ENCODE peak calls at places on chromosomes 7 and 10, in six cellular contexts. C is H1, Q is neuronal stem cell, X is H9, V is mesenchymal stem cell, W is trophoblast cell. I is an unnamed sample.

GRCh38 chr7:50268223-50268622 is 36.3 kb upstream of the IKZF1 start:
- DNase-seq in C (no peak), Q (no peak), W (no peak), X (no peak), V (no peak), I (no peak)

GRCh38 chr7:158959954-158960353 is 103.6 kb downstream of the DYNC2I1 start:
- DNase-seq in C (no peak), X (no peak), W (no peak), Q (no peak), V (no peak), I (no peak)

GRCh38 chr7:45574521-45575500 is 643 bp downstream of the ADCY1 start:
- DNase-seq in X (peak), C (peak), Q (peak), V (peak), W (peak), I (peak)

GRCh38 chr10:20105931-20106330 is 289.7 kb downstream of the PLXDC2 start:
- DNase-seq in Q (no peak), X (no peak), C (no peak), W (no peak), V (peak), I (peak)

GRCh38 chr7:44377134-44377463 is 51.7 kb upstream of the CAMK2B start:
- DNase-seq in Q (no peak), W (no peak), V (no peak), X (peak), C (peak), I (no peak)

GRCh38 chr7:45582136-45582742 is 8.1 kb downstream of the ADCY1 start:
- DNase-seq in C (no peak), Q (no peak), V (no peak), X (no peak), W (no peak), I (no peak)

GRCh38 chr7:124338861-124339260 is 306.0 kb upstream of the TMEM229A start:
- DNase-seq in X (no peak), W (no peak), Q (no peak), V (no peak), C (no peak), I (no peak)

GRCh38 chr10:68086011-68086410 is 10.9 kb upstream of the HERC4 start:
- DNase-seq in W (no peak), C (no peak), Q (no peak), X (no peak), V (no peak), I (no peak)

GRCh38 chr10:69774596-69774995 is 27.1 kb upstream of the COL13A1 start:
- DNase-seq in X (no peak), C (no peak), V (no peak), Q (no peak), W (no peak), I (no peak)

GRCh38 chr10:104387130-104387888 is 33.7 kb downstream of the CFAP58 start:
- DNase-seq in V (no peak), Q (no peak), W (no peak), C (no peak), X (no peak), I (no peak)

GRCh38 chr10:86888585-86889381 is 68.6 kb downstream of the MMRN2 start:
- DNase-seq in Q (no peak), W (no peak), X (no peak), C (no peak), V (peak), I (peak)

GRCh38 chr7:51278797-51279196 is 37.8 kb downstream of the COBL start:
- DNase-seq in W (peak), Q (no peak), V (no peak), X (no peak), C (peak), I (no peak)

GRCh38 chr7:69638674-69639073 is 40.4 kb downstream of the AUTS2 start:
- DNase-seq in W (no peak), Q (no peak), X (no peak), V (no peak), C (no peak), I (no peak)

GRCh38 chr7:66905689-66906088 is 15.3 kb upstream of the TMEM248 start:
- DNase-seq in V (no peak), X (peak), W (no peak), Q (no peak), C (peak), I (no peak)

GRCh38 chr10:95837783-95838182 is 70.0 kb upstream of the CC2D2B start:
- DNase-seq in V (no peak), W (no peak), X (no peak), Q (no peak), C (no peak), I (no peak)

DNA sequence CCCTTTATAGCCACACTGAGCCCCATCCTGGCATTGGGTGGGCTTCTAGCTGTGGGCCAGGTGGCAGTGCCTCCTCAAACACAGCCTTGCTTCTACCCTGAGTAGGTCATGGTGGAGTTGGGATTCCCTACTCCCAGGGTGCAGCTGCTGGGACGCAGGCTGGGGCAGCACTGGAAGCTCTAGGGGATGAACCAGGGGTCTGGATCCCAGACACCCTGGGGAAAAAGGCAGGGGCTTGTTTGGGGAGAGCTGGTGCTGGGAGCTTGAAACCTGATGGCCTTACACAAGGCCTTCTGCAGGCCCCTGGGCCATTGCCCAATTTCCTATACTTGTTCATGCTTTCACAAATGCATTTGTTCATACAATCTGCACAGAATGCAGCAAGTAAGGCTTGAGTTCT is 103.7 kb upstream of the CTBP2 start:
- DNase-seq in Q (no peak), X (no peak), C (no peak), W (no peak), V (no peak), I (no peak)
- H2BK120ac ChIP-seq in Q (no peak), X (no peak), C (no peak), W (peak), V (no peak), I (no peak)

GRCh38 chr7:76002139-76002538 is 7.7 kb upstream of the TMEM120A start:
- DNase-seq in Q (no peak), C (no peak), X (no peak), W (no peak), V (no peak), I (no peak)

GRCh38 chr7:75998038-75998437 is 3.6 kb upstream of the TMEM120A start:
- DNase-seq in X (no peak), C (no peak), V (no peak), W (no peak), Q (no peak), I (no peak)

GRCh38 chr7:76003351-76003750 is 9.0 kb upstream of the TMEM120A start:
- DNase-seq in W (no peak), Q (no peak), X (no peak), V (no peak), C (no peak), I (no peak)

GRCh38 chr7:76002822-76003221 is 8.4 kb upstream of the TMEM120A start:
- DNase-seq in Q (no peak), V (no peak), W (no peak), X (no peak), C (no peak), I (no peak)

GRCh38 chr7:76000566-76000965 is 6.2 kb upstream of the TMEM120A start:
- DNase-seq in W (no peak), V (no peak), C (no peak), X (no peak), Q (no peak), I (no peak)
- H3K14ac ChIP-seq in W (no peak), V (no peak), C (no peak), X (no peak), Q (peak), I (no peak)

GRCh38 chr10:130136214-130137076 is at the start of gene GLRX3:
- DNase-seq in V (peak), X (peak), W (peak), C (peak), Q (peak), I (peak)
- H2BK120ac ChIP-seq in V (peak), X (no peak), W (peak), C (peak), Q (no peak), I (peak)

DNA sequence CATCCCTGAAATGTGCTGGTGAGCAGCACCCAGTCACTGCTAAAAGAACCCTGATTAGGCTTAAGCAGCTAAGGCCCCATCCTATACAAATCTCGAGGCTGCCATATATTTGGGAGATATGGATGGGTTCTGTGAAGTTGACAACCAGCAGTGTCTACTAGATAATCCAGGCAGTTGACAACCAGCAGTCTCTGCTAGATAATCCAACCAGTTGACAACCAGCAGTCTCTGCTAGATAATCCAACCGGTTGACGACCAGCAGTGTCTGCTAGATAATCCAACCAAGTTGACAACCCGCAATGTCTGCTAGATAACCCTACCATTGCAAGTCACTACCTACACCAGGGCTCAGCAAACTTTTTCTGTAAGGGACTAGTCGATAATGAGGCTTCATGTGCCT is 58.3 kb upstream of the KDM7A start:
- DNase-seq in C (no peak), V (no peak), W (no peak), Q (no peak), X (no peak), I (no peak)
- H3K14ac ChIP-seq in C (no peak), V (no peak), W (no peak), Q (no peak), X (no peak), I (no peak)

GRCh38 chr10:97320480-97321031 is 1.5 kb downstream of the FRAT1 start:
- DNase-seq in C (no peak), W (no peak), Q (no peak), X (peak), V (no peak), I (no peak)
- H2BK120ac ChIP-seq in C (no peak), W (no peak), Q (no peak), X (no peak), V (peak), I (no peak)

GRCh38 chr10:103226011-103226410 is 19.7 kb upstream of the RPEL1 start:
- DNase-seq in V (no peak), C (no peak), Q (no peak), W (no peak), X (no peak), I (no peak)
- H3K14ac ChIP-seq in V (no peak), C (no peak), Q (no peak), W (no peak), X (no peak), I (no peak)

DNA sequence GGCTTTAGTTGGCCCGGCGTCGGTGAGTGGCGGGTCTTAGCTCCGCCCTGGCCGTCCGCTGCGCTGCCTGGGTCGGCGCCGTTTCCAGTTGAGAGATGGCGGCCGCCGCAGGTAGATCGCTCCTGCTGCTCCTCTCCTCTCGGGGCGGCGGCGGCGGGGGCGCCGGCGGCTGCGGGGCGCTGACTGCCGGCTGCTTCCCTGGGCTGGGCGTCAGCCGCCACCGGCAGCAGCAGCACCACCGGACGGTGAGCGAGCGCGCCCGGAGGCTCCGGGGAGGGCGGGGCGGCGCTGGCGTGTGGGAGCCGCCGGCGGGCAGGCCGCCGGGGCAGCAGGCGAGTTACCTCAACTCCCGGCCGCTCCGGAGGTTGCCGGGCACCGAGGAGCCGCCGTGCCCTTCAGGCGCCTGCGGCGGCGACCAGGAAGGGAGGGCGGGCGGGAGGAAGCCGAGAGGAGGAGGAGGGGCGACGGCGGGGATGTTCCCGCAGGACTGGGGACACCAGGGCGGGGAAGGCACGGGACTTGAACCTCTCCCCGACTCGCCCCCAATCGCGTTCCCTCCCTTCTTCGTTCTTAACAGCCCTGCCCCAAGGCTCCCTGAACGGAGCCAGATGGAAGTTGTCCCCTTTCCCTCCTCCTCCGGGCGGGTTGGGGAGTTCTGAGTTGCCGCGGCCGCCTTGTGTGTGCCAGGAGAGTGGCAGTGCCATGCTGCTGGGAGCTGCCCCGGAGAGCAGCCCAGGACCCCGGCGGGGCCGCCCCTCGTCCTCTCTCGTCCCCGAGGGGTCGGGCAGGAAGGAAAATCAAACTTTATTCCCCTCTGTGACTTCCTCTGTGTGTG is at the start of gene MCU:
- DNase-seq in X (peak), V (peak), Q (peak), C (peak), W (peak), I (peak)
- H2BK120ac ChIP-seq in X (no peak), V (peak), Q (no peak), C (no peak), W (peak), I (peak)

GRCh38 chr7:899806-900205 is 23.5 kb downstream of the GET4 start:
- DNase-seq in W (no peak), V (no peak), C (no peak), X (no peak), Q (no peak), I (no peak)
- H3K14ac ChIP-seq in W (no peak), V (no peak), C (no peak), X (no peak), Q (no peak), I (no peak)